ENCODE peak calls at places on chromosome 5, in nine cellular contexts. R is fibroblast of the aortic adventitia, G is adrenal gland, E is heart right ventricle, O is heart left ventricle, C is body of pancreas, H is MM.1S, A is HCT116, K is PC-3. M is an unnamed sample.

GRCh38 chr5:343461-344401 is 22.2 kb downstream of the AHRR start:
- DNase-seq in R (peak), G (peak), E (no peak), O (no peak), C (peak), H (peak), A (peak), K (peak), M (no peak)

GRCh38 chr5:142674438-142675210 is 11.3 kb downstream of the FGF1 start:
- DNase-seq in R (peak), G (no peak), E (peak), O (no peak), C (no peak), H (no peak), A (no peak), K (peak), M (no peak)

GRCh38 chr5:17340816-17341215 is 123.4 kb downstream of the BASP1 start:
- DNase-seq in R (peak), G (no peak), E (no peak), O (no peak), C (no peak), H (no peak), A (no peak), K (no peak), M (no peak)

GRCh38 chr5:107813559-107813958 is 142.8 kb upstream of the EFNA5 start:
- DNase-seq in R (no peak), G (no peak), E (no peak), O (no peak), C (no peak), H (peak), A (no peak), K (no peak), M (no peak)

GRCh38 chr5:442335-443238 is at the start of gene EXOC3:
- DNase-seq in R (peak), G (peak), E (peak), O (peak), C (peak), H (peak), A (peak), K (peak), M (peak)

GRCh38 chr5:79829260-79829659 is 139.6 kb downstream of the CMYA5 start:
- DNase-seq in R (no peak), G (no peak), E (no peak), O (no peak), C (no peak), H (no peak), A (no peak), K (no peak), M (no peak)

GRCh38 chr5:10856646-10857332 is 95.8 kb upstream of the DAP start:
- DNase-seq in R (peak), G (peak), E (peak), O (peak), C (peak), H (no peak), A (no peak), K (peak), M (no peak)

GRCh38 chr5:167699434-167699833 is 592.0 kb upstream of the WWC1 start:
- DNase-seq in R (peak), G (no peak), E (no peak), O (no peak), C (no peak), H (no peak), A (peak), K (peak), M (no peak)

GRCh38 chr5:2288466-2288865 is 405.7 kb upstream of the IRX4 start:
- DNase-seq in R (no peak), G (no peak), E (no peak), O (no peak), C (no peak), H (no peak), A (no peak), K (no peak), M (no peak)

GRCh38 chr5:74429495-74429894 is 211.0 kb downstream of the ENC1 start:
- DNase-seq in R (no peak), G (no peak), E (no peak), O (no peak), C (no peak), H (no peak), A (no peak), K (no peak), M (no peak)

GRCh38 chr5:38441730-38442573 is 114.5 kb downstream of the LIFR start:
- DNase-seq in R (peak), G (peak), E (peak), O (peak), C (peak), H (peak), A (peak), K (peak), M (peak)

GRCh38 chr5:54659651-54660050 is 142.1 kb downstream of the SNX18 start:
- DNase-seq in R (peak), G (no peak), E (no peak), O (no peak), C (no peak), H (no peak), A (no peak), K (no peak), M (no peak)

GRCh38 chr5:7805379-7805778 is 45.6 kb downstream of the CFAP90 start:
- DNase-seq in R (no peak), G (no peak), E (no peak), O (no peak), C (no peak), H (peak), A (peak), K (peak), M (no peak)

GRCh38 chr5:11289733-11290132 is 528.7 kb upstream of the DAP start:
- DNase-seq in R (no peak), G (no peak), E (no peak), O (no peak), C (no peak), H (no peak), A (no peak), K (no peak), M (no peak)

GRCh38 chr5:58891072-58891970 is 308.4 kb downstream of the RAB3C start:
- DNase-seq in R (peak), G (peak), E (peak), O (peak), C (peak), H (peak), A (peak), K (peak), M (peak)

GRCh38 chr5:112097768-112098167 is 321.3 kb downstream of the EPB41L4A start:
- DNase-seq in R (peak), G (no peak), E (no peak), O (no peak), C (no peak), H (no peak), A (no peak), K (no peak), M (no peak)

GRCh38 chr5:65774346-65774745 is 52.3 kb downstream of the NLN start:
- DNase-seq in R (peak), G (no peak), E (no peak), O (no peak), C (no peak), H (peak), A (no peak), K (peak), M (no peak)

GRCh38 chr5:123997354-123998215 is 485.6 kb downstream of the CSNK1G3 start:
- DNase-seq in R (peak), G (no peak), E (no peak), O (no peak), C (no peak), H (no peak), A (no peak), K (peak), M (no peak)

GRCh38 chr5:143412656-143413342 is 9.3 kb upstream of the NR3C1 start:
- DNase-seq in R (no peak), G (no peak), E (no peak), O (no peak), C (no peak), H (no peak), A (no peak), K (no peak), M (no peak)

GRCh38 chr5:67879619-67880357 is 335.8 kb upstream of the PIK3R1 start:
- DNase-seq in R (peak), G (no peak), E (no peak), O (no peak), C (no peak), H (no peak), A (no peak), K (no peak), M (no peak)

GRCh38 chr5:71528206-71528605 is 58.9 kb upstream of the MCCC2 start:
- DNase-seq in R (peak), G (no peak), E (no peak), O (no peak), C (no peak), H (no peak), A (no peak), K (peak), M (no peak)

GRCh38 chr5:54639621-54640020 is 122.1 kb downstream of the SNX18 start:
- DNase-seq in R (no peak), G (no peak), E (no peak), O (no peak), C (no peak), H (no peak), A (no peak), K (no peak), M (no peak)

GRCh38 chr5:132853323-132853722 is 12.9 kb downstream of the GDF9 start:
- DNase-seq in R (no peak), G (no peak), E (no peak), O (no peak), C (peak), H (no peak), A (no peak), K (no peak), M (no peak)

GRCh38 chr5:93607367-93608258 is 24.6 kb downstream of the NR2F1 start:
- DNase-seq in R (peak), G (no peak), E (peak), O (no peak), C (peak), H (peak), A (no peak), K (peak), M (no peak)

GRCh38 chr5:16446993-16447392 is 18.6 kb downstream of the ZNF622 start:
- DNase-seq in R (no peak), G (no peak), E (no peak), O (no peak), C (no peak), H (no peak), A (no peak), K (no peak), M (no peak)

GRCh38 chr5:32254987-32255900 is 57.5 kb downstream of the MTMR12 start:
- DNase-seq in R (peak), G (no peak), E (no peak), O (no peak), C (peak), H (no peak), A (no peak), K (no peak), M (no peak)

GRCh38 chr5:134177197-134178171 is 734 bp upstream of the SKP1 start:
- DNase-seq in R (peak), G (peak), E (peak), O (no peak), C (peak), H (peak), A (peak), K (peak), M (peak)

GRCh38 chr5:179393078-179393477 is 47.8 kb upstream of the ADAMTS2 start:
- DNase-seq in R (peak), G (no peak), E (no peak), O (no peak), C (no peak), H (no peak), A (peak), K (peak), M (no peak)

GRCh38 chr5:181261320-181262085 is 560 bp upstream of the TRIM52 start:
- DNase-seq in R (peak), G (peak), E (peak), O (peak), C (peak), H (peak), A (peak), K (peak), M (peak)

GRCh38 chr5:134511796-134512660 is 13.4 kb upstream of the JADE2 start:
- DNase-seq in R (peak), G (peak), E (peak), O (peak), C (peak), H (no peak), A (no peak), K (peak), M (peak)

GRCh38 chr5:170330568-170331054 is 33.0 kb upstream of the LCP2 start:
- DNase-seq in R (no peak), G (no peak), E (no peak), O (no peak), C (no peak), H (peak), A (no peak), K (no peak), M (no peak)

GRCh38 chr5:43425965-43426364 is 13.8 kb upstream of the CCL28 start:
- DNase-seq in R (peak), G (no peak), E (no peak), O (no peak), C (no peak), H (no peak), A (no peak), K (peak), M (no peak)

GRCh38 chr5:158020555-158021418 is 161.8 kb upstream of the CLINT1 start:
- DNase-seq in R (no peak), G (no peak), E (no peak), O (no peak), C (no peak), H (no peak), A (no peak), K (no peak), M (no peak)

GRCh38 chr5:133247881-133248642 is 196.2 kb downstream of the HSPA4 start:
- DNase-seq in R (peak), G (peak), E (peak), O (no peak), C (peak), H (no peak), A (peak), K (no peak), M (no peak)

GRCh38 chr5:141121563-141121962 is at the start of gene PCDHB4:
- DNase-seq in R (no peak), G (no peak), E (peak), O (peak), C (peak), H (no peak), A (no peak), K (no peak), M (no peak)
- H3K4me3 ChIP-seq in R (no peak), G (no peak), E (peak), O (peak), C (no peak), H (no peak), A (no peak), K (no peak), M (no peak)

GRCh38 chr5:172055421-172055820 is 49.0 kb upstream of the FBXW11 start:
- DNase-seq in R (no peak), G (no peak), E (no peak), O (no peak), C (no peak), H (no peak), A (no peak), K (no peak), M (no peak)
- TF ChIP-seq CTCF in R (no peak), G (no peak), E (no peak), O (no peak), C (no peak), H (no peak), A (no peak), K (no peak), M (no peak)

GRCh38 chr5:141487131-141487530 is 1.8 kb upstream of the PCDHGC5 start:
- DNase-seq in R (no peak), G (no peak), E (no peak), O (no peak), C (no peak), H (no peak), A (no peak), K (no peak), M (no peak)

GRCh38 chr5:141485305-141486055 is 650 bp downstream of the PCDHGC4 start:
- DNase-seq in R (no peak), G (no peak), E (no peak), O (no peak), C (no peak), H (no peak), A (no peak), K (no peak), M (no peak)

GRCh38 chr5:141486091-141486490 is 1.3 kb downstream of the PCDHGC4 start:
- DNase-seq in R (no peak), G (no peak), E (no peak), O (no peak), C (no peak), H (no peak), A (no peak), K (no peak), M (no peak)

GRCh38 chr5:141483842-141484241 is 988 bp upstream of the PCDHGC4 start:
- DNase-seq in R (no peak), G (no peak), E (no peak), O (no peak), C (no peak), H (no peak), A (no peak), K (no peak), M (no peak)

GRCh38 chr5:141484499-141485304 is at the start of gene PCDHGC4:
- DNase-seq in R (no peak), G (no peak), E (no peak), O (no peak), C (no peak), H (no peak), A (no peak), K (no peak), M (no peak)
- H3K4me3 ChIP-seq in R (peak), G (peak), E (peak), O (peak), C (no peak), H (no peak), A (no peak), K (no peak), M (no peak)

DNA sequence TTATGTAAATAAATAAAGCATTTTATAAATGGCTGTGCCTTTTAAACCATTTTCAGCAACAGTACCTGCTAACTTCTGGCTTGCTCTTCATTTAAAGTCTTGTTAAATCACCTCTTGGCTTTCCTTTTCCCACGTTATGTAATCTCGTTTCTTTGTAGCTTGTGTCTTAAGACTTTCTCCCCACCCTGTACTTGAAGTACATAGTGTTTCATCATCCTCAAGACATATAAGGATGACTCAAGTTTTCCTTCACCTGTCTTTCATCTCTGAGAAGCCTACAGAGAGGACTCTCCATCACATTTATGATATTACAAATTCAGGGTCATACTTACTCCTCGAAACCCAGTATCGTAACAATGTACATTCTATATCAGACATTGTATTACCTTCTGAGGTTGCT is 33.9 kb downstream of the PRELID2 start:
- DNase-seq in R (no peak), G (no peak), E (no peak), O (no peak), C (no peak), H (no peak), A (no peak), K (no peak), M (no peak)
- TF ChIP-seq CTCF in R (no peak), G (no peak), E (no peak), O (no peak), C (no peak), H (no peak), A (no peak), K (no peak), M (no peak)

DNA sequence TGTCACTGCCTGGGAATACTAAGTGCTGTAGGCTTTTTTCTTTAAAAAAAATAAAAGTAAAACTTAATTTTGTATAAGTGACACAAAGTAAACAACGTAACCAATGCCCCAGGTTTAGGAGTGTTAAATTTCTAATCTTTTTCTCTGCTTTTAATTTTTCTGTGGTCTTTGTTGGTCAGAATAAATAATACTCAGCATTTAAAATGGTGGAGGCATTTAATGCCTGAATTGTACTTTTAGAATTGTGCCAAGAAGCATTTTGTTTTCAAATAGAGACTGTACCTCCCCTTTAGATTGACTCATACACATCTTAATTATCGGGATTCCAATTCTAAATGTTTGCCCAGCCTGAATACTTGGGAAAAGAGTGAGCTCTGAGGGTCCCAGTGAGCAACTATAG is 1.6 kb downstream of the DMXL1 start:
- DNase-seq in R (no peak), G (no peak), E (no peak), O (no peak), C (no peak), H (no peak), A (no peak), K (peak), M (no peak)
- H3K4me3 ChIP-seq in R (peak), G (no peak), E (no peak), O (peak), C (no peak), H (peak), A (peak), K (peak), M (no peak)

DNA sequence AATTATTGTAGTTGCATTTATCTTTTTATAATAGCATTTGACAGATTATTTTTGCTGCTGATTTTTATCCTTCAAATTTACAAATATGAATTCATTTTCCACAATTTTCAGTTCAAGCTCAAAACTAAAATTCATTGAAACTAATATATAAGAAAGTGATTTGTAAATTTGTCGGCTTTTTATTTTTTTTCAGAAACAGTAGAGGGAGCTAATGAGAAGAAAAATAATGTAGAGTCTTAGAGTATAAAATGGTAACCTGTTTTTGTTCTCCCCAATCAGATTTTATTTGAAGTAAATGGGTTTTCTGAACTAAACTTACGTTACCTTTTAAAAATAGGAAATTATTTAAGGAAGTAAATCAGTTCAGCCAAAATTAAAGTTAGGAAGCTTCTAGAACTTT is 19.2 kb downstream of the PRRC1 start:
- DNase-seq in R (peak), G (no peak), E (no peak), O (no peak), C (no peak), H (peak), A (no peak), K (peak), M (no peak)
- TF ChIP-seq CTCF in R (peak), G (peak), E (peak), O (no peak), C (peak), H (peak), A (peak), K (peak), M (no peak)

DNA sequence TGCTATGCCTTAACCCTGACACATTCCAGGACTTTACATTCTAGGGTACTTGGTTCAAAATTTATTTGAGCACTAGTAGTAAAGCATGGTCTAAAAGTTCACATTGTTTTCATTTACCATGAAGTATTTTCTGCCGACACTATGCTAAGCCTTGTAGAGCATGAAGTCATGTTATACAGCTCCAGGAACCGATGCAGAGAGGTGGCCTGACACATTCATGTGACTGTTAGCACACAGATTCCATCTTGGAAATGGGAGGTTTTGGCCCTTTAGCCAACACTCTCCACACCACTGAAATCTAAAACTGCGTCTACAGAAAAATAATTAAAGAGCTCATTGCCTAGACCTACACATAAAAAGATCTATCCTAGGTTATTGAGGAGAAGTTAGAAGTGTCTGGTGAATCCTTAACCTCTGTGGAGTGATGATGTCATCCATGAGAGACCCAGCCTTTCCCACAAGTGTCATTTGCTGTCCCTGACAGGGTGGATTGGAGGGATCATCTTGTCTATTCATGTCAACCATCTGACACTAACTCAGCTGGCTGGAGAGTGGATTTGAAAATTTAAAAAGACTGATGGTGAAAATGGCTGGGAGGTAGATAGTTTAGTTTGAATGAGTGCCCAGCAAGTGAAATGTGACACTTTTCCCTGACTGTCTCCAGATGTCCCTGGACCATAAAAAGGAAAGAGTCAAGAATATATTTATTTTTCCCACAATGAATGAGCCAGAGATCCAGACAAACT is 1.3 kb downstream of the RANBP3L start:
- DNase-seq in R (no peak), G (no peak), E (no peak), O (no peak), C (no peak), H (no peak), A (no peak), K (no peak), M (no peak)
- H3K4me3 ChIP-seq in R (no peak), G (no peak), E (no peak), O (peak), C (no peak), H (no peak), A (no peak), K (no peak), M (no peak)

GRCh38 chr5:154652746-154653417 is 102.3 kb upstream of the LARP1 start:
- DNase-seq in R (peak), G (no peak), E (no peak), O (no peak), C (peak), H (no peak), A (no peak), K (no peak), M (no peak)
- TF ChIP-seq CTCF in R (peak), G (no peak), E (no peak), O (no peak), C (no peak), H (no peak), A (no peak), K (no peak), M (no peak)